ENCODE peak calls at places on chromosomes 5 and 9, in four cellular contexts. O is CD8-positive, alpha-beta T cell; G is astrocyte of the cerebellum; R is dorsolateral prefrontal cortex. K is an unnamed sample.

GRCh38 chr5:108003178-108003577 is 332.4 kb upstream of the EFNA5 start:
- DNase-seq in O (no peak), G (peak; percentile 48), R (no peak), K (no peak)

GRCh38 chr9:110160163-110160562 is 47.8 kb downstream of the C9orf152 start:
- DNase-seq in O (no peak), G (no peak), R (no peak), K (no peak)

GRCh38 chr9:107675476-107676264 is 186.1 kb upstream of the KLF4 start:
- DNase-seq in O (no peak), G (no peak), R (no peak), K (no peak)

GRCh38 chr5:55577353-55578060 is 42.7 kb upstream of the PLPP1 start:
- DNase-seq in O (no peak), G (peak; percentile 48), R (peak; percentile 39), K (no peak)

GRCh38 chr5:135569755-135570452 is 8.9 kb downstream of the CXCL14 start:
- DNase-seq in O (no peak), G (no peak), R (no peak), K (no peak)

GRCh38 chr5:59562756-59563389 is 330.7 kb downstream of the PDE4D start:
- DNase-seq in O (peak; percentile 2), G (no peak), R (no peak), K (no peak)

GRCh38 chr9:79263666-79264460 is 307.9 kb upstream of the TLE4 start:
- DNase-seq in O (no peak), G (no peak), R (no peak), K (no peak)

GRCh38 chr9:130988905-130989304 is 20.1 kb upstream of the LAMC3 start:
- DNase-seq in O (no peak), G (no peak), R (no peak), K (no peak)

GRCh38 chr9:111450114-111450513 is 34.1 kb downstream of the ECPAS start:
- DNase-seq in O (no peak), G (no peak), R (no peak), K (no peak)

GRCh38 chr9:124020520-124021384 is 9.2 kb downstream of the LHX2 start:
- DNase-seq in O (no peak), G (no peak), R (no peak), K (no peak)

GRCh38 chr9:111794837-111795556 is at the start of gene SHOC1:
- DNase-seq in O (no peak), G (no peak), R (no peak), K (no peak)

GRCh38 chr9:124854822-124855221 is 1.6 kb downstream of the WDR38 start:
- DNase-seq in O (no peak), G (no peak), R (no peak), K (no peak)

GRCh38 chr9:1057910-1058309 is 7.8 kb downstream of the DMRT2 start:
- DNase-seq in O (no peak), G (no peak), R (peak; percentile 78), K (no peak)

GRCh38 chr9:129617167-129617566 is 3.7 kb downstream of the C9orf50 start:
- DNase-seq in O (no peak), G (no peak), R (no peak), K (no peak)

GRCh38 chr5:1543398-1544293 is 19.9 kb upstream of the LPCAT1 start:
- DNase-seq in O (no peak), G (no peak), R (no peak), K (no peak)

DNA sequence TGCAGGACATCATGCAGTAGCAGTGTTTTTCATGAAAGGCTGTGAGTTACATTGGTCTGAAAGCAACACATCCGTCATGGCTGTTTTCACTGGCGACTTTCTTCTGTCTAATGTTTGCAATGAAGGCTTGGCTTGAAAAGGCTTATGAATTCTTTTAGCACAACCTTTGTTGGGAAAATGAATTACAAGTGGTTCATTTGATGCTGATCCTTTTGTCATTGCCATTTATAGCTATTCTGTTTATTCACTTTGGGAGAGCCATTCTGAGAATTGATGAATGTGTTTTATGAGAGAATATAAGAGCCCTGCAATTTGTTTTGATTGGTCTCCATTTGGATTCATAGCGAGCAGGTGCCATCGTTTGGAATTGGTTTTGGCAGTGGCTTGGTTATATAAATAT is 103.4 kb downstream of the PIP5K1B start:
- DNase-seq in O (no peak), G (no peak), R (no peak), K (no peak)
- TF ChIP-seq CTCF in O (no peak), G (no peak), R (no peak), K (no peak)

GRCh38 chr5:78975035-78975434 is 10.1 kb downstream of the ARSB start:
- DNase-seq in O (no peak), G (no peak), R (no peak), K (no peak)
- H3K4me3 ChIP-seq in O (no peak overlapping the region), G (no peak overlapping the region), R (no peak overlapping the region), K (no peak overlapping the region)

DNA sequence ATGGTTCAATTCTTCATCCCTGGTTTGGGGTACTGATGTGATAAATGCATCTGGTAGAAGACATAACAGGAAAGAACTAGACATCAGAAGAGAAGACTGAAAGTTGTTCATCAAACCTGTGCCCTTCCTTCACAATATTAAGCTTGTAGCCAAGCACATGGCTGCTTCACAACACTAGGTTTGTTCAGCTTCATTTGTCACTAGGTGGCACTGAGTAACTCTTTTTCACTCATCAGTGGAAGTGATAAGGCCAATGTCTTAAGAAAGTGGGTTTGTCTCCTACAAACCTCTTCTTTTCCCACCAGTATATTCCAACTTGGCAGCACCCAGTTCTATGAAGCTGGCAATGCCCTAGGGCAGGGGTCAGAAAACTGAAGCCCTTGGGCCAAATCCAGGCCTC is 26.9 kb downstream of the ZNF484 start:
- DNase-seq in O (no peak), G (no peak), R (no peak), K (no peak)
- TF ChIP-seq CTCF in O (no peak), G (no peak), R (no peak), K (no peak)

GRCh38 chr9:93345630-93346239 is 105.8 kb upstream of the FAM120A start:
- DNase-seq in O (no peak), G (no peak), R (no peak), K (no peak)
- H3K4me3 ChIP-seq in O (peak overlapping the region; percentile 23), G (peak overlapping the region; percentile 37), R (peak overlapping the region; percentile 46), K (peak overlapping the region; percentile 41)

K was measured in retinal pigment epithelial cell.